ENCODE peak calls at places on chromosomes 7 and 10, in seven cellular contexts. Q is mammary epithelial cell, D is left kidney, C is neural crest cell, W is gastrocnemius medialis, E is GM12865, T is activated T-cell treated with anti-CD3 and anti-CD28 coated beads for 1 hour. U is an unnamed sample.

GRCh38 chr7:106858618-106859532 is 6.2 kb upstream of the PIK3CG start:
- DNase-seq in D (peak; percentile 39), Q (peak; percentile 27), T (no peak), W (peak; percentile 8), C (no peak), E (no peak), U (no peak)

GRCh38 chr7:128025380-128025779 is 5.9 kb downstream of the LRRC4 start:
- DNase-seq in C (no peak), T (no peak), D (no peak), E (no peak), Q (no peak), W (no peak), U (no peak)

GRCh38 chr10:106711313-106711906 is 453.1 kb downstream of the SORCS1 start:
- DNase-seq in Q (peak; percentile 12), C (peak; percentile 10), E (peak; percentile 78), T (no peak), W (no peak), D (peak; percentile 35), U (no peak)

GRCh38 chr7:105934577-105935185 is 28.4 kb upstream of the CDHR3 start:
- DNase-seq in C (no peak), W (no peak), D (peak; percentile 74), T (no peak), Q (peak; percentile 12), E (peak; percentile 40), U (no peak)

GRCh38 chr7:51315393-51316261 is 982 bp downstream of the COBL start:
- DNase-seq in D (peak; percentile 77), W (peak; percentile 26), Q (peak; percentile 36), C (peak; percentile 11), E (no peak), T (no peak), U (no peak)

GRCh38 chr7:47470567-47471357 is 111.1 kb downstream of the TNS3 start:
- DNase-seq in T (no peak), W (no peak), E (no peak), Q (no peak), C (no peak), D (peak; percentile 92), U (no peak)

GRCh38 chr10:77710759-77711682 is 73.4 kb upstream of the KCNMA1 start:
- DNase-seq in D (peak; percentile 86), E (peak; percentile 85), T (peak; percentile 52), Q (peak; percentile 43), C (peak; percentile 96), W (peak; percentile 28), U (peak; percentile 63)

GRCh38 chr10:78913219-78914059 is 155.3 kb upstream of the ZMIZ1 start:
- DNase-seq in Q (no peak), E (peak; percentile 5), C (peak; percentile 67), D (peak; percentile 82), W (no peak), T (no peak), U (no peak)

GRCh38 chr10:6796231-6796630 is 216.2 kb upstream of the PRKCQ start:
- DNase-seq in T (no peak), W (no peak), C (no peak), Q (no peak), D (no peak), E (no peak), U (no peak)

GRCh38 chr10:112446055-112446854 is 459 bp downstream of the ZDHHC6 start:
- DNase-seq in W (no peak), Q (peak; percentile 20), C (no peak), T (no peak), D (peak; percentile 7), E (peak; percentile 15), U (no peak)

GRCh38 chr10:58137813-58138212 is 129.9 kb downstream of the IPMK start:
- DNase-seq in C (no peak), D (peak; percentile 36), W (no peak), E (no peak), T (no peak), Q (no peak), U (no peak)

GRCh38 chr10:86291616-86292340 is 74.8 kb downstream of the GRID1 start:
- DNase-seq in W (no peak), D (no peak), Q (no peak), T (no peak), C (no peak), E (no peak), U (no peak)

GRCh38 chr7:73865738-73866445 is 4.9 kb downstream of the TMEM270 start:
- DNase-seq in D (peak; percentile 82), T (no peak), Q (no peak), C (no peak), E (peak; percentile 35), W (no peak), U (no peak)

GRCh38 chr10:106987362-106987761 is 177.1 kb downstream of the SORCS1 start:
- DNase-seq in C (no peak), D (no peak), T (no peak), E (no peak), Q (no peak), W (no peak), U (no peak)

GRCh38 chr7:117066668-117067067 is 113.4 kb downstream of the ST7 start:
- DNase-seq in E (no peak), T (no peak), D (no peak), W (no peak), C (no peak), Q (no peak), U (no peak)

GRCh38 chr10:1316806-1317131 is 260.6 kb downstream of the WDR37 start:
- DNase-seq in T (no peak), W (no peak), D (peak; percentile 46), Q (no peak), C (no peak), E (no peak), U (no peak)

GRCh38 chr7:75905785-75906604 is 9.0 kb upstream of the POR start:
- DNase-seq in D (peak; percentile 79), Q (peak; percentile 89), T (no peak), W (peak; percentile 57), E (peak; percentile 24), C (peak; percentile 41), U (no peak)

GRCh38 chr7:137578541-137578940 is 235.0 kb upstream of the PTN start:
- DNase-seq in D (no peak), E (no peak), C (no peak), T (no peak), Q (no peak), W (no peak), U (no peak)

GRCh38 chr10:62047960-62048383 is 146.5 kb downstream of the ARID5B start:
- DNase-seq in C (no peak), Q (peak; percentile 68), E (peak; percentile 51), D (no peak), T (no peak), W (peak; percentile 76), U (peak; percentile 14)

GRCh38 chr10:63385254-63385653 is 80.5 kb downstream of the JMJD1C start:
- DNase-seq in C (no peak), D (no peak), Q (no peak), E (no peak), W (no peak), T (no peak), U (no peak)

GRCh38 chr7:156735861-156736260 is 95.3 kb downstream of the RNF32 start:
- DNase-seq in D (no peak), E (no peak), C (no peak), T (no peak), Q (no peak), W (no peak), U (no peak)

GRCh38 chr10:86258488-86258887 is 108.1 kb downstream of the GRID1 start:
- DNase-seq in C (no peak), E (no peak), Q (no peak), D (no peak), W (no peak), T (no peak), U (no peak)

GRCh38 chr7:156612930-156613329 is 27.6 kb upstream of the RNF32 start:
- DNase-seq in D (no peak), E (peak; percentile 60), T (peak; percentile 54), C (no peak), Q (no peak), W (no peak), U (peak; percentile 57)

GRCh38 chr7:69687739-69688431 is 89.6 kb downstream of the AUTS2 start:
- DNase-seq in T (no peak), Q (no peak), W (no peak), C (no peak), E (no peak), D (peak; percentile 43), U (no peak)

GRCh38 chr10:6669269-6669859 is 89.3 kb upstream of the PRKCQ start:
- DNase-seq in D (peak; percentile 78), T (no peak), Q (peak; percentile 30), E (peak; percentile 44), C (peak; percentile 8), W (no peak), U (no peak)

GRCh38 chr10:126115021-126115610 is 218.8 kb downstream of the FANK1 start:
- DNase-seq in C (no peak), W (no peak), D (no peak), E (no peak), Q (no peak), T (no peak), U (no peak)

GRCh38 chr10:123800821-123801220 is 90.8 kb downstream of the CPXM2 start:
- DNase-seq in W (no peak), E (no peak), T (no peak), Q (no peak), C (no peak), D (no peak), U (no peak)

GRCh38 chr10:110226926-110227641 is 19.7 kb downstream of the MXI1 start:
- DNase-seq in Q (peak; percentile 27), T (peak; percentile 69), W (peak; percentile 73), E (no peak), D (peak; percentile 79), C (no peak), U (peak; percentile 80)

GRCh38 chr10:51063166-51063565 is 11.1 kb upstream of the PRKG1 start:
- DNase-seq in W (no peak), T (no peak), D (no peak), C (no peak), E (no peak), Q (no peak), U (no peak)

GRCh38 chr10:52004342-52004949 is 305.1 kb upstream of the CSTF2T start:
- DNase-seq in W (no peak), T (no peak), D (peak; percentile 67), Q (peak; percentile 16), E (peak; percentile 28), C (no peak), U (no peak)

GRCh38 chr7:76509931-76510877 is at the start of gene UPK3B:
- DNase-seq in D (peak; percentile 50), T (no peak), W (no peak), E (no peak), Q (peak; percentile 15), C (no peak), U (no peak)

GRCh38 chr7:43650457-43651052 is 67.6 kb downstream of the STK17A start:
- DNase-seq in E (peak; percentile 58), Q (no peak), D (no peak), W (no peak), T (no peak), C (no peak), U (no peak)

GRCh38 chr10:58943234-58943633 is 233.2 kb upstream of the PHYHIPL start:
- DNase-seq in Q (no peak), T (no peak), C (no peak), W (no peak), D (no peak), E (no peak), U (no peak)

GRCh38 chr10:101066146-101066889 is 4.5 kb downstream of the KAZALD1 start:
- DNase-seq in E (peak; percentile 68), C (no peak), W (peak; percentile 32), Q (peak; percentile 64), D (peak; percentile 79), T (peak; percentile 33), U (peak; percentile 28)

U was measured in CD4-positive, alpha-beta T cell.